ENCODE peak calls at places on chromosomes 4 and X, in nine cellular contexts. M, G, I, T, F, J, P, Z and Y are unnamed samples.

GRCh38 chrX:25503826-25504225 is 488.1 kb upstream of the ARX start:
- DNase-seq in M (no peak), G (no peak), I (no peak), T (no peak), F (no peak), J (no peak), P (no peak), Z (no peak), Y (no peak)

GRCh38 chrX:18422886-18423285 is 2.5 kb upstream of the CDKL5 start:
- DNase-seq in M (peak), G (peak), I (no peak), T (peak), F (no peak), J (no peak), P (no peak), Z (no peak), Y (no peak)

GRCh38 chr4:52259978-52260377 is 208.9 kb downstream of the SPATA18 start:
- DNase-seq in M (no peak), G (no peak), I (no peak), T (no peak), F (no peak), J (no peak), P (no peak), Z (no peak), Y (no peak)

GRCh38 chr4:76373919-76374552 is 46.9 kb downstream of the CCDC158 start:
- DNase-seq in M (peak), G (peak), I (no peak), T (peak), F (no peak), J (no peak), P (no peak), Z (no peak), Y (no peak)

GRCh38 chr4:15653864-15654391 is 1.2 kb downstream of the FBXL5 start:
- DNase-seq in M (peak), G (peak), I (peak), T (peak), F (no peak), J (no peak), P (no peak), Z (peak), Y (no peak)

GRCh38 chrX:78946178-78946896 is 1.1 kb downstream of the P2RY10 start:
- DNase-seq in M (no peak), G (no peak), I (no peak), T (no peak), F (no peak), J (no peak), P (no peak), Z (no peak), Y (no peak)

GRCh38 chr4:121583396-121583795 is 113.4 kb downstream of the ANXA5 start:
- DNase-seq in M (no peak), G (no peak), I (no peak), T (no peak), F (no peak), J (no peak), P (no peak), Z (no peak), Y (no peak)

GRCh38 chr4:145278341-145279121 is 98.1 kb upstream of the OTUD4 start:
- DNase-seq in M (peak), G (peak), I (no peak), T (peak), F (no peak), J (no peak), P (peak), Z (no peak), Y (no peak)

GRCh38 chrX:72685810-72686465 is 28.2 kb downstream of the PHKA1 start:
- DNase-seq in M (no peak), G (peak), I (no peak), T (no peak), F (no peak), J (no peak), P (no peak), Z (peak), Y (no peak)

GRCh38 chr4:6109842-6110560 is 90.3 kb downstream of the JAKMIP1 start:
- DNase-seq in M (no peak), G (no peak), I (no peak), T (no peak), F (peak), J (peak), P (no peak), Z (no peak), Y (peak)

GRCh38 chr4:24765331-24765990 is 29.9 kb upstream of the SOD3 start:
- DNase-seq in M (peak), G (peak), I (no peak), T (no peak), F (no peak), J (no peak), P (no peak), Z (no peak), Y (no peak)

GRCh38 chr4:158873795-158874359 is 105.1 kb downstream of the FNIP2 start:
- DNase-seq in M (peak), G (peak), I (no peak), T (peak), F (no peak), J (no peak), P (peak), Z (no peak), Y (no peak)

GRCh38 chr4:115334736-115335411 is 221.5 kb upstream of the NDST4 start:
- DNase-seq in M (no peak), G (no peak), I (no peak), T (no peak), F (no peak), J (no peak), P (no peak), Z (no peak), Y (no peak)

GRCh38 chr4:183984561-183984960 is 79.5 kb downstream of the STOX2 start:
- DNase-seq in M (no peak), G (no peak), I (no peak), T (no peak), F (no peak), J (no peak), P (no peak), Z (no peak), Y (no peak)

GRCh38 chr4:99301376-99302164 is 10.8 kb upstream of the ADH1A start:
- DNase-seq in M (peak), G (peak), I (no peak), T (peak), F (no peak), J (no peak), P (no peak), Z (no peak), Y (no peak)

GRCh38 chr4:150578745-150579470 is 3.0 kb upstream of the MAB21L2 start:
- DNase-seq in M (no peak), G (no peak), I (peak), T (peak), F (peak), J (peak), P (no peak), Z (no peak), Y (no peak)

GRCh38 chr4:87103691-87104187 is 116.7 kb downstream of the KLHL8 start:
- DNase-seq in M (peak), G (peak), I (no peak), T (peak), F (no peak), J (no peak), P (peak), Z (no peak), Y (no peak)

GRCh38 chrX:117713411-117713810 is 403.2 kb downstream of the KLHL13 start:
- DNase-seq in M (no peak), G (no peak), I (no peak), T (no peak), F (no peak), J (no peak), P (no peak), Z (peak), Y (no peak)

GRCh38 chr4:48943387-48943786 is 36.8 kb upstream of the OCIAD2 start:
- DNase-seq in M (no peak), G (no peak), I (no peak), T (no peak), F (peak), J (peak), P (no peak), Z (no peak), Y (no peak)

GRCh38 chr4:1416051-1416947 is 10.1 kb upstream of the NKX1-1 start:
- DNase-seq in M (no peak), G (no peak), I (no peak), T (no peak), F (peak), J (no peak), P (no peak), Z (no peak), Y (no peak)

GRCh38 chr4:38177792-38178665 is 217.8 kb downstream of the PTTG2 start:
- DNase-seq in M (peak), G (peak), I (no peak), T (peak), F (no peak), J (no peak), P (no peak), Z (peak), Y (no peak)

GRCh38 chrX:85903692-85904471 is 143.5 kb downstream of the CHM start:
- DNase-seq in M (no peak), G (no peak), I (no peak), T (no peak), F (no peak), J (no peak), P (no peak), Z (no peak), Y (no peak)

GRCh38 chrX:65586491-65586890 is 51.9 kb upstream of the LAS1L start:
- DNase-seq in M (no peak), G (peak), I (no peak), T (peak), F (no peak), J (no peak), P (no peak), Z (no peak), Y (no peak)

GRCh38 chrX:53116101-53116500 is 22.2 kb downstream of the KANTR start:
- DNase-seq in M (peak), G (peak), I (no peak), T (peak), F (no peak), J (no peak), P (peak), Z (no peak), Y (no peak)

GRCh38 chrX:19683817-19684216 is 168.5 kb upstream of the MAP3K15 start:
- DNase-seq in M (no peak), G (no peak), I (no peak), T (no peak), F (no peak), J (no peak), P (no peak), Z (no peak), Y (no peak)

GRCh38 chr4:94957030-94957429 is 199.3 kb downstream of the BMPR1B start:
- DNase-seq in M (no peak), G (no peak), I (peak), T (no peak), F (peak), J (peak), P (no peak), Z (no peak), Y (no peak)

GRCh38 chr4:23305026-23305425 is 584.8 kb downstream of the PPARGC1A start:
- DNase-seq in M (peak), G (peak), I (no peak), T (no peak), F (no peak), J (no peak), P (no peak), Z (no peak), Y (no peak)

GRCh38 chrX:119015407-119016242 is 41.2 kb downstream of the LONRF3 start:
- DNase-seq in M (peak), G (peak), I (no peak), T (peak), F (no peak), J (no peak), P (peak), Z (no peak), Y (no peak)

GRCh38 chrX:102711872-102712215 is 404 bp upstream of the GPRASP2 start:
- DNase-seq in M (no peak), G (no peak), I (peak), T (no peak), F (no peak), J (peak), P (no peak), Z (no peak), Y (no peak)

GRCh38 chr4:87092389-87093141 is 127.9 kb downstream of the KLHL8 start:
- DNase-seq in M (peak), G (peak), I (peak), T (peak), F (no peak), J (no peak), P (peak), Z (peak), Y (no peak)

GRCh38 chr4:53313510-53313909 is 52.4 kb downstream of the SCFD2 start:
- DNase-seq in M (no peak), G (peak), I (peak), T (peak), F (peak), J (peak), P (no peak), Z (no peak), Y (no peak)

GRCh38 chr4:2352171-2352570 is 66.3 kb downstream of the ZFYVE28 start:
- DNase-seq in M (no peak), G (no peak), I (no peak), T (no peak), F (peak), J (peak), P (no peak), Z (no peak), Y (no peak)

GRCh38 chr4:143374771-143375170 is 38.1 kb downstream of the GAB1 start:
- DNase-seq in M (no peak), G (no peak), I (no peak), T (no peak), F (no peak), J (no peak), P (no peak), Z (no peak), Y (no peak)

GRCh38 chrX:74119016-74119910 is 184.7 kb upstream of the ZCCHC13 start:
- DNase-seq in M (peak), G (peak), I (no peak), T (peak), F (no peak), J (no peak), P (no peak), Z (no peak), Y (no peak)

GRCh38 chr4:47538516-47538915 is 53.4 kb downstream of the ATP10D start:
- DNase-seq in M (no peak), G (no peak), I (no peak), T (no peak), F (no peak), J (no peak), P (no peak), Z (no peak), Y (no peak)

GRCh38 chrX:83508006-83508405 is at the start of gene POU3F4:
- DNase-seq in M (no peak), G (no peak), I (peak), T (no peak), F (peak), J (peak), P (peak), Z (no peak), Y (peak)

DNA sequence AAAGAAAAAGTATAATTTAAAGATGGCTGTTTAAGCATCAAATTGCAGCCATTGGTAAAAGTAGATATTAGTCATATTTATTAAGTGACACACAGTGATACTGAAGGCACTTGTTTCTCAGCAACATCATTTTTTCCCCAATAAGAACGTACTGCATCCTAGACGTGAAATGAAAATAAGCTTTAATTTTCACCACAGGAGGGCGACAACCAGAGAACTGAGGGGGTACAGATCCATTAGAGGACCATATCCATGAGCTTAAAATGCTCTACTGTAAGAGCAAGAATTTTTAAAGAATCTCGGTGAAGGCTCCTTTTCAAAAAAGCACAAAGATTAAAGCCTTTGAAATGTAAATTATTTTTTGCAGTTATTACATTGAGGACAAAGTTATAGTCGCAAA is 33.4 kb downstream of the FRG1 start:
- DNase-seq in M (peak), G (peak), I (no peak), T (no peak), F (no peak), J (no peak), P (no peak), Z (no peak), Y (no peak)
- TF ChIP-seq CTCF in M (peak), G (peak), I (no peak), T (no peak), F (peak), J (peak), P (no peak), Z (no peak), Y (no peak)

GRCh38 chr4:153645183-153645582 is 38.9 kb upstream of the TLR2 start:
- DNase-seq in M (no peak), G (peak), I (no peak), T (no peak), F (no peak), J (no peak), P (no peak), Z (no peak), Y (no peak)
- TF ChIP-seq CTCF in M (peak), G (peak), I (peak), T (peak), F (peak), J (peak), P (peak), Z (peak), Y (peak)

DNA sequence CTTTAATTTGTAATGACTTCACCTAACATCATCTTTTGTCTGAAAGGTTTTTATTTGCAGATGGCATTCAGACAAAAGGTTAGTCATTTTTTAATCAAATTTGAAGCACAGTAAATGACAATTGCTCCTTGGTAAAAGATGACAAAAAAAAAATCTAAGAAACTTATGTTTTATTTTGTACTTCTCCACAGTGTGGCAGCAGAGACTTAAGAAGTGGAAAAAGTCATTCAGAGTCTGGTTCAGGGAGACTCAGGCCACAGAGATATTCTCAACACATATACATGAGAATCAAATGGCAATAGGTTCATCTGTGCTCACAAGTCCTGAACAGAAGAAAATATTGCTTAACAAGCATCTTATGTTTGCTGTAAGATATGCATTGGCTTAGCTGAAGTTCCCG is 436.2 kb downstream of the KCNIP4 start:
- DNase-seq in M (peak), G (peak), I (peak), T (peak), F (no peak), J (no peak), P (peak), Z (no peak), Y (no peak)
- TF ChIP-seq CTCF in M (peak), G (peak), I (peak), T (peak), F (peak), J (peak), P (peak), Z (peak), Y (peak)

DNA sequence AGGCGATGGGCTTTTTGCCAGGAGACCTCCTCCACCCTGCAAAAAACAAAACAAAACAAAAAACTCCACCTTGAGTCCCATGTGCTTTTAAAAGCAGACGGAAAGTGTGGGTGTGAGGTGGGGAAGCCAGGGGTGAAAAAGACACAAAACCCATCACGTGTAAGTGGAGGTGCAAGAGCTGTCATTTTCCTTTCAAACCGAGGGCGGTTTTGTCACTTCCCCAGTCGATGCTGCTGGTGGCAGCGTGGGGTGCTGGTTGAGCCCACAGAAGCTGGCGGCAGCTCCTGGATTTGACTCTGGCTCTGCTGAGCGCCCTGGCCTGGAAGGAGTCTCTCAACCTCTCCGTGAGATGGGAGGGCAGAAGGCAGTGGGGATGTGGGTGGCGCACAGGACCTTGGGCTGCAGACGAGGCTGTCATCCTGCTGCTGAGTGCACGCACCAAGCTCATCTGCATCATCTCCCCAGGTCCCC is 110.0 kb downstream of the PSAPL1 start:
- DNase-seq in M (no peak), G (no peak), I (no peak), T (no peak), F (no peak), J (peak), P (no peak), Z (no peak), Y (no peak)
- TF ChIP-seq CTCF in M (no peak), G (no peak), I (no peak), T (no peak), F (no peak), J (no peak), P (no peak), Z (no peak), Y (no peak)

GRCh38 chr4:108512615-108513505 is 107.5 kb upstream of the RPL34 start:
- DNase-seq in M (peak), G (peak), I (peak), T (peak), F (peak), J (peak), P (peak), Z (peak), Y (peak)
- TF ChIP-seq CTCF in M (peak), G (peak), I (peak), T (peak), F (peak), J (peak), P (peak), Z (no peak), Y (peak)

GRCh38 chr4:156475322-156475721 is 496.3 kb downstream of the PDGFC start:
- DNase-seq in M (peak), G (peak), I (no peak), T (peak), F (no peak), J (no peak), P (peak), Z (no peak), Y (no peak)
- TF ChIP-seq CTCF in M (peak), G (peak), I (peak), T (peak), F (peak), J (peak), P (peak), Z (no peak), Y (peak)

GRCh38 chr4:58732973-58733372 is 1622.8 kb upstream of the IGFBP7 start:
- DNase-seq in M (no peak), G (no peak), I (peak), T (no peak), F (no peak), J (no peak), P (no peak), Z (no peak), Y (no peak)
- TF ChIP-seq CTCF in M (no peak), G (no peak), I (no peak), T (no peak), F (peak), J (peak), P (no peak), Z (peak), Y (peak)

DNA sequence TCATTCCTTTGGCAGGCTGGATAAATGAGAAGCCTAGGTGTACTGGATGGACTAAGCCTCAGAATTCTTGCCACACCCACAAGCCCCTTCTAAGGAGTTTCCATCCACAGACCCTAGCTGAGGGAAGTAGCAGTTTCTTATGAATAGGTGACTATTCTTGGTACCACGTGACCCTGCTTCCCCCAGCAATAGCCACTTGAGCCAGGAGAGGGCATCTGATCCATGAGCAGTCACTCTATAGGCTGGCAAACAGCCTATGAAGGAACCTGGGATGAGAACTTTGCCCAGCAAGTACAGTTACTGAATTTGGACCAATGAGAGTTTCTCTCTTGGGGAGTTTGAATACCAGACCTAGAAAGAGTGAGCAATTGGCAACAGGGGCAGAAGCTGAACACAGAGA is 84.0 kb downstream of the RTL9 start:
- DNase-seq in M (peak), G (peak), I (peak), T (peak), F (peak), J (peak), P (no peak), Z (no peak), Y (no peak)
- TF ChIP-seq CTCF in M (peak), G (peak), I (peak), T (peak), F (peak), J (peak), P (peak), Z (no peak), Y (peak)